ENCODE peak calls at places on chromosomes 13 and 19, in ten cellular contexts. One of them, this sample, is unnamed.
A peak's percentile ranks its signal among the peaks of the same experiment; 100 is the strongest.

GRCh38 chr19:45446944-45447343 is 20.9 kb upstream of the FOSB start:
- DNase-seq in SJSA1: no peak
- DNase-seq in mucosa of descending colon: no peak
- DNase-seq in CD8-positive, alpha-beta T cell: no peak
- DNase-seq in ovary: no peak
- DNase-seq in spleen: no peak
- DNase-seq in adrenal gland: no peak
- DNase-seq in tibial nerve: no peak
- DNase-seq in gastrocnemius medialis: no peak
- DNase-seq in stomach: no peak
- DNase-seq in this sample: no peak

GRCh38 chr13:40026174-40026585 is 370.7 kb downstream of the COG6 start:
- DNase-seq in stomach: no peak
- DNase-seq in gastrocnemius medialis: no peak
- DNase-seq in spleen: no peak
- DNase-seq in tibial nerve: no peak
- DNase-seq in adrenal gland: no peak
- DNase-seq in SJSA1: no peak
- DNase-seq in ovary: no peak
- DNase-seq in mucosa of descending colon: no peak
- DNase-seq in CD8-positive, alpha-beta T cell: no peak
- DNase-seq in this sample: no peak

GRCh38 chr13:59360108-59360507 is 803.6 kb downstream of the DIAPH3 start:
- DNase-seq in stomach: no peak
- DNase-seq in adrenal gland: no peak
- DNase-seq in SJSA1: no peak
- DNase-seq in ovary: no peak
- DNase-seq in gastrocnemius medialis: no peak
- DNase-seq in CD8-positive, alpha-beta T cell: no peak
- DNase-seq in spleen: no peak
- DNase-seq in tibial nerve: no peak
- DNase-seq in mucosa of descending colon: no peak
- DNase-seq in this sample: no peak

GRCh38 chr13:23984541-23984940 is 87.2 kb upstream of the C1QTNF9B start:
- DNase-seq in gastrocnemius medialis: no peak
- DNase-seq in CD8-positive, alpha-beta T cell: no peak
- DNase-seq in stomach: peak; percentile 82
- DNase-seq in mucosa of descending colon: peak; percentile 30
- DNase-seq in spleen: no peak
- DNase-seq in tibial nerve: no peak
- DNase-seq in adrenal gland: no peak
- DNase-seq in ovary: no peak
- DNase-seq in SJSA1: no peak
- DNase-seq in this sample: no peak

GRCh38 chr13:86870388-86870966 is 800.7 kb upstream of the SLITRK5 start:
- DNase-seq in mucosa of descending colon: peak; percentile 12
- DNase-seq in adrenal gland: no peak
- DNase-seq in spleen: no peak
- DNase-seq in stomach: no peak
- DNase-seq in CD8-positive, alpha-beta T cell: no peak
- DNase-seq in tibial nerve: no peak
- DNase-seq in ovary: no peak
- DNase-seq in SJSA1: no peak
- DNase-seq in gastrocnemius medialis: no peak
- DNase-seq in this sample: no peak

GRCh38 chr19:16067205-16067938 is 8.9 kb upstream of the TPM4 start:
- DNase-seq in ovary: peak; percentile 81
- DNase-seq in tibial nerve: no peak
- DNase-seq in stomach: peak; percentile 91
- DNase-seq in gastrocnemius medialis: no peak
- DNase-seq in spleen: peak; percentile 83
- DNase-seq in mucosa of descending colon: peak; percentile 70
- DNase-seq in CD8-positive, alpha-beta T cell: no peak
- DNase-seq in adrenal gland: peak; percentile 83
- DNase-seq in SJSA1: no peak
- DNase-seq in this sample: peak; percentile 84

GRCh38 chr19:49938662-49939061 is 9.4 kb upstream of the NUP62 start:
- DNase-seq in tibial nerve: no peak
- DNase-seq in stomach: no peak
- DNase-seq in mucosa of descending colon: no peak
- DNase-seq in SJSA1: no peak
- DNase-seq in gastrocnemius medialis: no peak
- DNase-seq in adrenal gland: peak; percentile 74
- DNase-seq in CD8-positive, alpha-beta T cell: no peak
- DNase-seq in ovary: peak; percentile 54
- DNase-seq in spleen: peak; percentile 47
- DNase-seq in this sample: no peak

GRCh38 chr13:101631403-101631802 is 178.9 kb downstream of the ITGBL1 start:
- DNase-seq in adrenal gland: no peak
- DNase-seq in stomach: no peak
- DNase-seq in tibial nerve: no peak
- DNase-seq in mucosa of descending colon: no peak
- DNase-seq in spleen: no peak
- DNase-seq in SJSA1: no peak
- DNase-seq in ovary: no peak
- DNase-seq in gastrocnemius medialis: no peak
- DNase-seq in CD8-positive, alpha-beta T cell: no peak
- DNase-seq in this sample: no peak

GRCh38 chr13:42211704-42212103 is 60.2 kb upstream of the AKAP11 start:
- DNase-seq in stomach: no peak
- DNase-seq in ovary: no peak
- DNase-seq in tibial nerve: no peak
- DNase-seq in SJSA1: no peak
- DNase-seq in CD8-positive, alpha-beta T cell: no peak
- DNase-seq in gastrocnemius medialis: no peak
- DNase-seq in adrenal gland: no peak
- DNase-seq in spleen: no peak
- DNase-seq in mucosa of descending colon: no peak
- DNase-seq in this sample: no peak

GRCh38 chr19:46090444-46090843 is 34.0 kb downstream of the IGFL3 start:
- DNase-seq in CD8-positive, alpha-beta T cell: no peak
- DNase-seq in stomach: no peak
- DNase-seq in spleen: no peak
- DNase-seq in adrenal gland: no peak
- DNase-seq in gastrocnemius medialis: no peak
- DNase-seq in SJSA1: no peak
- DNase-seq in mucosa of descending colon: no peak
- DNase-seq in tibial nerve: no peak
- DNase-seq in ovary: no peak
- DNase-seq in this sample: no peak

DNA sequence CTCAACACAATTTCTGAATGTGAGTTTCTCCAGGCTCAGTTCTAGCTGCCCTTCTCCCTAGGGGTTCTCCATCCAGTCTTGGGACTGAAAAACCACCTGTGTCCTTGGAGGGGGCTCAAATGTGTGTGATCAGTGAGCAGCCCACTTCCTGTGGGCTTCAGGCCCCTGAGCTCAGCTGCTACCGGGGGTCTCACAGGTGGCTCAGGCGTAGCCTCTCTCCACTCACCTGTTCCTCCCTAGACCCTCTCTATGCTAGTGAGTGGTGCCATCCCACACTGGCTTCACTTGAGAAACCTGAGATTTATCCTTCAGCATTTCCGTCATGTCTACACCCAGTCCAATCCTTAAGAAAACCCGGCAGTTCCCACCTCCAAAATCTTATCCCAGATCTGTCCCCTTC is 39.8 kb upstream of the GPI start:
- DNase-seq in CD8-positive, alpha-beta T cell: no peak
- DNase-seq in stomach: no peak
- DNase-seq in adrenal gland: no peak
- DNase-seq in spleen: no peak
- DNase-seq in ovary: no peak
- DNase-seq in SJSA1: no peak
- DNase-seq in mucosa of descending colon: no peak
- DNase-seq in gastrocnemius medialis: no peak
- DNase-seq in tibial nerve: no peak
- DNase-seq in this sample: no peak
- H3K36me3 ChIP-seq in CD8-positive, alpha-beta T cell: peaks cover 39% of the 10 kb centered on the region
- H3K36me3 ChIP-seq in stomach: peaks cover 23% of the 10 kb centered on the region
- H3K36me3 ChIP-seq in adrenal gland: peaks cover 52% of the 10 kb centered on the region
- H3K36me3 ChIP-seq in spleen: peaks cover 82% of the 10 kb centered on the region
- H3K36me3 ChIP-seq in ovary: no peaks in the 10 kb centered on the region
- H3K36me3 ChIP-seq in SJSA1: peaks cover 62% of the 10 kb centered on the region
- H3K36me3 ChIP-seq in mucosa of descending colon: no peaks in the 10 kb centered on the region
- H3K36me3 ChIP-seq in gastrocnemius medialis: no peaks in the 10 kb centered on the region
- H3K36me3 ChIP-seq in tibial nerve: peaks cover 12% of the 10 kb centered on the region
- H3K36me3 ChIP-seq in this sample: peaks cover 47% of the 10 kb centered on the region

DNA sequence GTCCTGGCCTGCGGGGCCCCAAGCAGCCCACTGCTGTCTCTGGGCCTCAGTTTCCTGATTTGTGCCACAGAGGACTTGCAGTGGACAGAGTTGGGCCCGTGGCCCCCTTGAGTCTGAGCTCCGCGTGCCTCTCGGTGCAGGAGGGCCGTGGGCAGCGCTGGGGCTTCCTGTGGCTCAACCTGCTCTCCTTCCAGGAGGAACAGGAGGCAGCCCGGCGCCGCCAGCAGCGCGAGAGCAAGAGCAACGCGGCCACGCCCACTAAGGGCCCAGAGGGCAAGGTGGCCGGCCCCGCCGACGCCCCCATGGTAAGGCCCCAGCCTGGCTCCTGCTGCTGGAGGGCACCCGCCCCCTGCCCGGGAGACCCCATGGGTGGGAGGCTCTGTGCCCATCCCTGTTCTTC is 25.9 kb downstream of the PLEKHJ1 start:
- DNase-seq in adrenal gland: no peak
- DNase-seq in stomach: no peak
- DNase-seq in SJSA1: no peak
- DNase-seq in ovary: no peak
- DNase-seq in mucosa of descending colon: peak; percentile 6
- DNase-seq in tibial nerve: no peak
- DNase-seq in gastrocnemius medialis: no peak
- DNase-seq in CD8-positive, alpha-beta T cell: no peak
- DNase-seq in spleen: no peak
- DNase-seq in this sample: no peak
- H3K36me3 ChIP-seq in adrenal gland: peaks cover 69% of the 10 kb centered on the region
- H3K36me3 ChIP-seq in stomach: peaks cover 61% of the 10 kb centered on the region
- H3K36me3 ChIP-seq in SJSA1: peaks cover 89% of the 10 kb centered on the region
- H3K36me3 ChIP-seq in ovary: no peaks in the 10 kb centered on the region
- H3K36me3 ChIP-seq in mucosa of descending colon: peaks cover 15% of the 10 kb centered on the region
- H3K36me3 ChIP-seq in tibial nerve: peaks cover 18% of the 10 kb centered on the region
- H3K36me3 ChIP-seq in gastrocnemius medialis: no peaks in the 10 kb centered on the region
- H3K36me3 ChIP-seq in CD8-positive, alpha-beta T cell: no peaks in the 10 kb centered on the region
- H3K36me3 ChIP-seq in spleen: peaks cover 72% of the 10 kb centered on the region
- H3K36me3 ChIP-seq in this sample: peaks cover 73% of the 10 kb centered on the region

DNA sequence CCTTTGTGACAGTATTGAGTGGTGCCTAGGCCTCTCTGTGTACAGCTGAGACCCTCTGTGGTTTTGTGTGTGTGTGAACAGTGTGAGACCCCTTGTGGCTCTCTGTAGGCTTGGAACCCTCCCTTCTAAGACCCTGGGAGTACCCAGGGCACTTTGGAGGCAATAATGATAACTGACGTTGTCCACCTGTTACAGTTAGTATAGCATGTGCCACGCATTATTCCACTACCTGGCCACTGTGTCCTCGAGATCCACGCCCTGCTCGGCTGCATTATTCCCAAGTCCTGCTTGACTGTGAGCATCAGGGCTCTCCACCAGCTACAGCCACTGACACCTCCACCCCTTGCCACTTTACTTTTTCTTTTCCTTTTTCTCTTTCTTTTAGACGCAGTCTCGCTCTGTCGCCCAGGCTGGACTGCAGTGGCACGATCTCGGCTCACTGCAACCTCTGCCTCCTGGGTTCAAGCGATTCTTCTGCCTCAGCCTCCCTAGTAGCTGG is 2.0 kb downstream of the GRAMD1A start:
- DNase-seq in stomach: no peak
- DNase-seq in CD8-positive, alpha-beta T cell: no peak
- DNase-seq in spleen: peak; percentile 65
- DNase-seq in tibial nerve: no peak
- DNase-seq in ovary: no peak
- DNase-seq in SJSA1: no peak
- DNase-seq in adrenal gland: no peak
- DNase-seq in mucosa of descending colon: no peak
- DNase-seq in gastrocnemius medialis: no peak
- DNase-seq in this sample: no peak
- H3K36me3 ChIP-seq in stomach: no peaks in the 10 kb centered on the region
- H3K36me3 ChIP-seq in CD8-positive, alpha-beta T cell: peaks cover 18% of the 10 kb centered on the region
- H3K36me3 ChIP-seq in spleen: peaks cover 7% of the 10 kb centered on the region
- H3K36me3 ChIP-seq in tibial nerve: no peaks in the 10 kb centered on the region
- H3K36me3 ChIP-seq in ovary: no peaks in the 10 kb centered on the region
- H3K36me3 ChIP-seq in SJSA1: peaks cover 45% of the 10 kb centered on the region
- H3K36me3 ChIP-seq in adrenal gland: no peaks in the 10 kb centered on the region
- H3K36me3 ChIP-seq in mucosa of descending colon: no peaks in the 10 kb centered on the region
- H3K36me3 ChIP-seq in gastrocnemius medialis: no peaks in the 10 kb centered on the region
- H3K36me3 ChIP-seq in this sample: no peaks in the 10 kb centered on the region

GRCh38 chr13:36323951-36324566 is 22.1 kb downstream of the SPART start:
- DNase-seq in spleen: no peak
- DNase-seq in CD8-positive, alpha-beta T cell: no peak
- DNase-seq in adrenal gland: no peak
- DNase-seq in tibial nerve: no peak
- DNase-seq in stomach: no peak
- DNase-seq in gastrocnemius medialis: no peak
- DNase-seq in ovary: no peak
- DNase-seq in SJSA1: peak; percentile 85
- DNase-seq in mucosa of descending colon: no peak
- DNase-seq in this sample: no peak

GRCh38 chr13:36329355-36329754 is 16.8 kb downstream of the SPART start:
- DNase-seq in mucosa of descending colon: no peak
- DNase-seq in stomach: no peak
- DNase-seq in tibial nerve: no peak
- DNase-seq in ovary: no peak
- DNase-seq in gastrocnemius medialis: no peak
- DNase-seq in SJSA1: no peak
- DNase-seq in CD8-positive, alpha-beta T cell: no peak
- DNase-seq in adrenal gland: no peak
- DNase-seq in spleen: no peak
- DNase-seq in this sample: no peak

GRCh38 chr13:36323408-36323807 is 22.8 kb downstream of the SPART start:
- DNase-seq in SJSA1: no peak
- DNase-seq in CD8-positive, alpha-beta T cell: no peak
- DNase-seq in spleen: no peak
- DNase-seq in adrenal gland: no peak
- DNase-seq in gastrocnemius medialis: no peak
- DNase-seq in tibial nerve: no peak
- DNase-seq in stomach: no peak
- DNase-seq in mucosa of descending colon: no peak
- DNase-seq in ovary: no peak
- DNase-seq in this sample: no peak

GRCh38 chr13:36328821-36329220 is 17.4 kb downstream of the SPART start:
- DNase-seq in ovary: no peak
- DNase-seq in mucosa of descending colon: no peak
- DNase-seq in tibial nerve: no peak
- DNase-seq in adrenal gland: no peak
- DNase-seq in spleen: no peak
- DNase-seq in CD8-positive, alpha-beta T cell: no peak
- DNase-seq in stomach: no peak
- DNase-seq in gastrocnemius medialis: no peak
- DNase-seq in SJSA1: no peak
- DNase-seq in this sample: no peak

DNA sequence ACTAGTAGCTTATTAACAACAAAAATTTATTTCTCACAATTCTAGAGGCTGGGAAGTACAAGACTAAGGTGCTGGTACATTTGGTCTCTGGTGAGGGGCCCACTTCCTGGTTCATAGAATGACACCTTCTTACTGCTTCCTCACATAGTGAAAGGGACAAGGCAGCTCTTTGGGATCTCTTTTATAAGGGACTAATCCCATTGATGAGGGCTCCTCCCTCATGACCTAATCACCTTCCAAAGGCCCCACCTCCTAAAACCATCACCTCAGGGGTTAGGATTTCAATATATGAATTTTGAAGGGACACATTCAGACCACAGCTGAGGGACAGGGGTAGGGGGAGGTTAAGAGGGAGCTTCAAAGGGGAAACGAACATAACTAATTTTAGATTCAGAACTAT is 20.3 kb downstream of the SPART start:
- DNase-seq in stomach: no peak
- DNase-seq in ovary: no peak
- DNase-seq in gastrocnemius medialis: no peak
- DNase-seq in SJSA1: no peak
- DNase-seq in adrenal gland: no peak
- DNase-seq in mucosa of descending colon: no peak
- DNase-seq in spleen: no peak
- DNase-seq in CD8-positive, alpha-beta T cell: no peak
- DNase-seq in tibial nerve: no peak
- DNase-seq in this sample: no peak
- H3K36me3 ChIP-seq in stomach: peaks cover 30% of the 10 kb centered on the region
- H3K36me3 ChIP-seq in ovary: no peaks in the 10 kb centered on the region
- H3K36me3 ChIP-seq in gastrocnemius medialis: no peaks in the 10 kb centered on the region
- H3K36me3 ChIP-seq in SJSA1: peaks cover 83% of the 10 kb centered on the region
- H3K36me3 ChIP-seq in adrenal gland: peaks cover 78% of the 10 kb centered on the region
- H3K36me3 ChIP-seq in mucosa of descending colon: no peaks in the 10 kb centered on the region
- H3K36me3 ChIP-seq in spleen: peaks cover 72% of the 10 kb centered on the region
- H3K36me3 ChIP-seq in CD8-positive, alpha-beta T cell: peaks cover 16% of the 10 kb centered on the region
- H3K36me3 ChIP-seq in tibial nerve: no peaks in the 10 kb centered on the region
- H3K36me3 ChIP-seq in this sample: peaks cover 55% of the 10 kb centered on the region